ENCODE peak calls at places on chromosomes 11 and 22, in seven cellular contexts. U is ovary, V is Peyer's patch, P is A549, L is spleen, O is stomach, Z is suprapubic skin. B is an unnamed sample.

GRCh38 chr22:48663297-48663696 is 1164.4 kb downstream of the BRD1 start:
- DNase-seq in U (no peak), V (no peak), P (peak), L (no peak), O (no peak), Z (no peak), B (no peak)

GRCh38 chr22:28900379-28900778 is 17.0 kb downstream of the ZNRF3 start:
- DNase-seq in U (no peak), V (no peak), P (no peak), L (no peak), O (no peak), Z (no peak), B (no peak)

GRCh38 chr11:65381721-65382035 is 768 bp downstream of the SLC25A45 start:
- DNase-seq in U (no peak), V (no peak), P (no peak), L (no peak), O (no peak), Z (no peak), B (no peak)

GRCh38 chr11:75269896-75270295 is 29.3 kb downstream of the TPBGL start:
- DNase-seq in U (no peak), V (peak), P (no peak), L (peak), O (no peak), Z (no peak), B (no peak)

GRCh38 chr11:107769189-107769588 is 57.3 kb upstream of the SLN start:
- DNase-seq in U (no peak), V (no peak), P (no peak), L (no peak), O (no peak), Z (no peak), B (no peak)

GRCh38 chr11:64770120-64770519 is 8.2 kb downstream of the SF1 start:
- DNase-seq in U (no peak), V (no peak), P (no peak), L (peak), O (no peak), Z (no peak), B (no peak)

GRCh38 chr22:35310556-35311550 is 11.2 kb downstream of the TOM1 start:
- DNase-seq in U (no peak), V (peak), P (no peak), L (peak), O (no peak), Z (no peak), B (no peak)

GRCh38 chr11:134762248-134763029 is 350.4 kb upstream of the B3GAT1 start:
- DNase-seq in U (peak), V (no peak), P (no peak), L (no peak), O (no peak), Z (no peak), B (no peak)

GRCh38 chr11:112265659-112266409 is 5.2 kb upstream of the PLET1 start:
- DNase-seq in U (peak), V (no peak), P (no peak), L (no peak), O (no peak), Z (no peak), B (no peak)

GRCh38 chr11:47215366-47215925 is 672 bp downstream of the DDB2 start:
- DNase-seq in U (no peak), V (no peak), P (no peak), L (no peak), O (no peak), Z (no peak), B (no peak)

GRCh38 chr11:120303004-120303637 is 22.0 kb upstream of the TLCD5 start:
- DNase-seq in U (peak), V (peak), P (peak), L (no peak), O (peak), Z (no peak), B (peak)

GRCh38 chr11:724063-724732 is 18.2 kb downstream of the EPS8L2 start:
- DNase-seq in U (no peak), V (no peak), P (no peak), L (peak), O (no peak), Z (no peak), B (no peak)

DNA sequence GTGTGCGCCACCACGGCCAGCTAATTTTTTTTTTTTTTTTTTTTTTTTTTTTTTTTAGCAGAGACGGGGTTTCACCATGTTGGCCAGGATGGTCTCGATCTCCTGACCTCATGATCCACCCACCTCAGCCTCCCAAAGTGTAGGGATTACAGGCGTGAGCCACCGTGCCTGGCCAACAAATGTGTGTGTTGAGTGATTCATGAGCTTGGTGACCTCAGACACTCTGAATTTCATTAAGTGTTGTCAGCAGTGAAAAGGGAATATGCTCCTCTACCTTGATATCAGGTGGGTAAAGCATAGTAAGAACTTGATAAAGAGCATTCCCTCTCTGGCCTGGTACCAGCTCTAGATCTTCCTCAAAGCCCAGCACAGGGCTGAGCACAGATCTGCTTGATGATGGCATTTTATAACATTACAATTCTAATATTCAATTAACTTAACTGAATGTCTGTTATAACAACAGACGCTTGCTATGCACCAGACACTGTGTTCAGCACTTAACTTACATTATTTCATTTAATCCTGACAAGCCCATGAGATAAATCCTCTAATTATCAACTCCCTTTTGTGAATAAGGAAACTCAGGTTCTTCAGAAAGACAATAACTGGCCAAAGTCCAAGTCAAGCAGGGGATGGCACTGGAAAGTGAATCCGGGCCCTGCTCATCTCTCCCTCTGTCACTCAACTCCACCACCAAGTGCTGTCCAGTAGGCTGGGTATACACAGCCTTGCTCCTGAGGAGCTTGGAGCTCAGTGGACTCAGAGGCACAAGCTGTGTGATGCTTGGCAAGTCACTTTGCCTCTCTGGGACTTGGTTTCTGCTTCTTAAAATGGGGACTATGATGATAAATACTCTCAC is 13.0 kb downstream of the TBC1D10A start:
- DNase-seq in U (no peak), V (no peak), P (no peak), L (no peak), O (no peak), Z (no peak), B (no peak)
- H3K4me3 ChIP-seq in U (no peak), V (no peak), P (no peak), L (no peak), O (no peak), Z (no peak), B (no peak)

GRCh38 chr11:72102631-72102945 is 509 bp downstream of the LAMTOR1 start:
- DNase-seq in U (no peak), V (no peak), P (no peak), L (no peak), O (no peak), Z (no peak), B (no peak)
- TF ChIP-seq POLR2A in U (no peak), V (no peak), P (no peak), L (no peak), O (no peak), Z (no peak), B (no peak)

GRCh38 chr11:95150977-95151684 is 61.5 kb downstream of the ENDOD1 start:
- DNase-seq in U (peak), V (peak), P (peak), L (peak), O (peak), Z (peak), B (peak)
- H3K4me3 ChIP-seq in U (peak), V (peak), P (peak), L (peak), O (peak), Z (peak), B (peak)

DNA sequence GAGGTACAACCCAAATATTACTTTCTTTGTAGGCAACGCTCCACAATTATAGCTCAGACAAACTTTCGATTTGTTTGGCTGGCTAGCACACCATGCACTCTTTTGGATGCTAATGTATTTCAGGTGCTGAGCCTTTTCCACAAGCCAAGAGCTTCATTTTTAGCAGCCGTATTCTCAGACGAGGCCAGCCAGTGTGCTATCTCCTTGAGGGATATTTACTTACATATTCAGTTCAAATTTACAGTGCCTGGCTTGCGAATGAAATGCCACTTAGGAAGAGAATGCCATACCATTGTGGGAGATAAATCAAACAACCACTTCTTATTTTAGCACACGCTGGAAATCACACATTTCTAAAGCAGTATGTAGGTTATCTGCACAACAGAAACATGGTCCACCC is 237.0 kb downstream of the CADM1 start:
- DNase-seq in U (no peak), V (no peak), P (no peak), L (no peak), O (no peak), Z (no peak), B (no peak)
- TF ChIP-seq POLR2A in U (no peak), V (no peak), P (no peak), L (no peak), O (no peak), Z (no peak), B (no peak)

GRCh38 chr11:78110830-78111229 is 28.6 kb downstream of the ALG8 start:
- DNase-seq in U (no peak), V (no peak), P (no peak), L (no peak), O (no peak), Z (no peak), B (no peak)

GRCh38 chr11:78112588-78113275 is 26.7 kb downstream of the ALG8 start:
- DNase-seq in U (no peak), V (no peak), P (no peak), L (no peak), O (no peak), Z (no peak), B (no peak)

GRCh38 chr11:78109011-78109685 is 29.5 kb upstream of the NDUFC2 start:
- DNase-seq in U (no peak), V (no peak), P (no peak), L (no peak), O (no peak), Z (no peak), B (no peak)

GRCh38 chr11:78111298-78111697 is 28.1 kb downstream of the ALG8 start:
- DNase-seq in U (no peak), V (no peak), P (no peak), L (no peak), O (no peak), Z (no peak), B (no peak)

GRCh38 chr11:78110351-78110750 is 29.1 kb downstream of the ALG8 start:
- DNase-seq in U (no peak), V (no peak), P (no peak), L (no peak), O (no peak), Z (no peak), B (no peak)
- H3K4me3 ChIP-seq in U (no peak), V (no peak), P (no peak), L (no peak), O (no peak), Z (no peak), B (no peak)

GRCh38 chr22:41674941-41675340 is 13.7 kb downstream of the SNU13 start:
- DNase-seq in U (no peak), V (no peak), P (no peak), L (no peak), O (no peak), Z (no peak), B (no peak)
- TF ChIP-seq POLR2A in U (no peak), V (no peak), P (no peak), L (no peak), O (no peak), Z (no peak), B (no peak)